ENCODE peak calls at places on chromosomes 6 and 20, in six cellular contexts. One of them, this sample, is unnamed.

GRCh38 chr20:1478566-1478965 is 11.9 kb upstream of the NSFL1C start:
- DNase-seq in dermis microvascular lymphatic vessel endothelial cell: no peak
- DNase-seq in activated gamma-delta T cell: no peak
- DNase-seq in WTC11: no peak
- DNase-seq in GM10248: no peak
- DNase-seq in activated CD4-positive, alpha-beta T cell treated with anti-CD3 and anti-CD28 coated beads, Interleukin-2, amount 10 ng/mL, durations not matched to agents 7 days and 5 days: no peak
- DNase-seq in this sample: no peak

GRCh38 chr6:148513145-148514071 is 170.8 kb downstream of the SASH1 start:
- DNase-seq in dermis microvascular lymphatic vessel endothelial cell: no peak
- DNase-seq in activated gamma-delta T cell: no peak
- DNase-seq in WTC11: no peak
- DNase-seq in GM10248: no peak
- DNase-seq in activated CD4-positive, alpha-beta T cell treated with anti-CD3 and anti-CD28 coated beads, Interleukin-2, amount 10 ng/mL, durations not matched to agents 7 days and 5 days: no peak
- DNase-seq in this sample: no peak

GRCh38 chr6:163195721-163196691 is 218.5 kb upstream of the QKI start:
- DNase-seq in dermis microvascular lymphatic vessel endothelial cell: no peak
- DNase-seq in activated gamma-delta T cell: no peak
- DNase-seq in WTC11: no peak
- DNase-seq in GM10248: no peak
- DNase-seq in activated CD4-positive, alpha-beta T cell treated with anti-CD3 and anti-CD28 coated beads, Interleukin-2, amount 10 ng/mL, durations not matched to agents 7 days and 5 days: no peak
- DNase-seq in this sample: no peak

GRCh38 chr6:33988121-33989015 is 157.5 kb downstream of the GRM4 start:
- DNase-seq in dermis microvascular lymphatic vessel endothelial cell: no peak
- DNase-seq in activated gamma-delta T cell: no peak
- DNase-seq in WTC11: no peak
- DNase-seq in GM10248: no peak
- DNase-seq in activated CD4-positive, alpha-beta T cell treated with anti-CD3 and anti-CD28 coated beads, Interleukin-2, amount 10 ng/mL, durations not matched to agents 7 days and 5 days: no peak
- DNase-seq in this sample: peak; percentile 76

GRCh38 chr6:159213401-159213800 is 44.2 kb downstream of the FNDC1 start:
- DNase-seq in dermis microvascular lymphatic vessel endothelial cell: no peak
- DNase-seq in activated gamma-delta T cell: no peak
- DNase-seq in WTC11: no peak
- DNase-seq in GM10248: no peak
- DNase-seq in activated CD4-positive, alpha-beta T cell treated with anti-CD3 and anti-CD28 coated beads, Interleukin-2, amount 10 ng/mL, durations not matched to agents 7 days and 5 days: no peak
- DNase-seq in this sample: no peak

GRCh38 chr20:37358366-37359150 is 12.6 kb downstream of the SRC start:
- DNase-seq in dermis microvascular lymphatic vessel endothelial cell: no peak
- DNase-seq in activated gamma-delta T cell: no peak
- DNase-seq in WTC11: no peak
- DNase-seq in GM10248: no peak
- DNase-seq in activated CD4-positive, alpha-beta T cell treated with anti-CD3 and anti-CD28 coated beads, Interleukin-2, amount 10 ng/mL, durations not matched to agents 7 days and 5 days: no peak
- DNase-seq in this sample: peak; percentile 57

GRCh38 chr6:38370653-38371311 is 268.9 kb downstream of the BTBD9 start:
- DNase-seq in dermis microvascular lymphatic vessel endothelial cell: no peak
- DNase-seq in activated gamma-delta T cell: no peak
- DNase-seq in WTC11: no peak
- DNase-seq in GM10248: no peak
- DNase-seq in activated CD4-positive, alpha-beta T cell treated with anti-CD3 and anti-CD28 coated beads, Interleukin-2, amount 10 ng/mL, durations not matched to agents 7 days and 5 days: no peak
- DNase-seq in this sample: no peak

GRCh38 chr20:33262658-33263065 is 20.4 kb upstream of the BPIFB1 start:
- DNase-seq in dermis microvascular lymphatic vessel endothelial cell: peak; percentile 58
- DNase-seq in activated gamma-delta T cell: no peak
- DNase-seq in WTC11: peak; percentile 63
- DNase-seq in GM10248: no peak
- DNase-seq in activated CD4-positive, alpha-beta T cell treated with anti-CD3 and anti-CD28 coated beads, Interleukin-2, amount 10 ng/mL, durations not matched to agents 7 days and 5 days: no peak
- DNase-seq in this sample: peak; percentile 67

GRCh38 chr6:73801652-73802268 is 105.8 kb downstream of the CD109 start:
- DNase-seq in dermis microvascular lymphatic vessel endothelial cell: no peak
- DNase-seq in activated gamma-delta T cell: no peak
- DNase-seq in WTC11: no peak
- DNase-seq in GM10248: no peak
- DNase-seq in activated CD4-positive, alpha-beta T cell treated with anti-CD3 and anti-CD28 coated beads, Interleukin-2, amount 10 ng/mL, durations not matched to agents 7 days and 5 days: no peak
- DNase-seq in this sample: no peak

GRCh38 chr6:57019434-57019833 is 27.1 kb upstream of the KIAA1586 start:
- DNase-seq in dermis microvascular lymphatic vessel endothelial cell: no peak
- DNase-seq in activated gamma-delta T cell: no peak
- DNase-seq in WTC11: no peak
- DNase-seq in GM10248: no peak
- DNase-seq in activated CD4-positive, alpha-beta T cell treated with anti-CD3 and anti-CD28 coated beads, Interleukin-2, amount 10 ng/mL, durations not matched to agents 7 days and 5 days: no peak
- DNase-seq in this sample: no peak

GRCh38 chr6:44058617-44059358 is 68.5 kb downstream of the MRPL14 start:
- DNase-seq in dermis microvascular lymphatic vessel endothelial cell: peak; percentile 98
- DNase-seq in activated gamma-delta T cell: no peak
- DNase-seq in WTC11: no peak
- DNase-seq in GM10248: peak; percentile 79
- DNase-seq in activated CD4-positive, alpha-beta T cell treated with anti-CD3 and anti-CD28 coated beads, Interleukin-2, amount 10 ng/mL, durations not matched to agents 7 days and 5 days: no peak
- DNase-seq in this sample: peak; percentile 74

GRCh38 chr6:53344993-53345392 is 3.8 kb downstream of the ELOVL5 start:
- DNase-seq in dermis microvascular lymphatic vessel endothelial cell: no peak
- DNase-seq in activated gamma-delta T cell: no peak
- DNase-seq in WTC11: no peak
- DNase-seq in GM10248: no peak
- DNase-seq in activated CD4-positive, alpha-beta T cell treated with anti-CD3 and anti-CD28 coated beads, Interleukin-2, amount 10 ng/mL, durations not matched to agents 7 days and 5 days: no peak
- DNase-seq in this sample: no peak

GRCh38 chr6:137342607-137343186 is 123.5 kb upstream of the IFNGR1 start:
- DNase-seq in dermis microvascular lymphatic vessel endothelial cell: no peak
- DNase-seq in activated gamma-delta T cell: no peak
- DNase-seq in WTC11: peak; percentile 22
- DNase-seq in GM10248: no peak
- DNase-seq in activated CD4-positive, alpha-beta T cell treated with anti-CD3 and anti-CD28 coated beads, Interleukin-2, amount 10 ng/mL, durations not matched to agents 7 days and 5 days: no peak
- DNase-seq in this sample: no peak

This sample was measured in stomach.